ENCODE peak calls at places on chromosomes 11 and 22, in six cellular contexts. K is nucleus accumbens, F is AG10803, R is fibroblast of lung, A is stomach, M is A549. U is an unnamed sample.

GRCh38 chr22:23110922-23111527 is 30.8 kb downstream of the RSPH14 start:
- DNase-seq in R (no peak), A (no peak), M (no peak), K (no peak), F (no peak), U (peak; percentile 14)

GRCh38 chr11:11374358-11375148 is 21.5 kb upstream of the CSNK2A3 start:
- DNase-seq in A (no peak), R (no peak), K (no peak), M (no peak), F (no peak), U (no peak)

GRCh38 chr22:45597460-45598192 is 74.0 kb upstream of the ATXN10 start:
- DNase-seq in F (no peak), R (no peak), A (peak; percentile 48), K (no peak), M (no peak), U (no peak)

GRCh38 chr11:42251984-42252383 is 792.5 kb upstream of the LRRC4C start:
- DNase-seq in M (no peak), K (no peak), R (no peak), F (no peak), A (no peak), U (no peak)

GRCh38 chr11:3959015-3959917 is 103.8 kb downstream of the STIM1 start:
- DNase-seq in K (no peak), F (peak; percentile 85), M (peak; percentile 53), A (no peak), R (peak; percentile 33), U (peak; percentile 63)

GRCh38 chr22:33757443-33758124 is 162.7 kb downstream of the LARGE1 start:
- DNase-seq in M (no peak), A (no peak), K (no peak), R (no peak), F (no peak), U (no peak)

GRCh38 chr11:94553938-94554337 is 10.2 kb downstream of the FUT4 start:
- DNase-seq in A (peak; percentile 36), K (no peak), F (no peak), M (no peak), R (peak; percentile 50), U (peak; percentile 39)

GRCh38 chr22:44402196-44403111 is 89.7 kb upstream of the SHISAL1 start:
- DNase-seq in M (no peak), F (no peak), R (no peak), A (no peak), K (no peak), U (no peak)

GRCh38 chr11:110337570-110338193 is 41.3 kb upstream of the RDX start:
- DNase-seq in M (no peak), K (no peak), R (no peak), F (no peak), A (no peak), U (no peak)

U was measured in skeletal muscle cell.